ENCODE peak calls at places on chromosome 1, in eight cellular contexts. T is fibroblast of pulmonary artery, V is upper lobe of right lung, N is PC-9, J is testis, X is PC-3, R is adipocyte, F is right cardiac atrium. M is an unnamed sample.

GRCh38 chr1:16088996-16089395 is 15.5 kb upstream of the FAM131C start:
- DNase-seq in N (peak), J (no peak), X (peak), R (peak), V (no peak), F (no peak), T (peak), M (no peak)

GRCh38 chr1:104780470-104781078 is 1030.9 kb downstream of the AMY1C start:
- DNase-seq in J (no peak), V (no peak), X (peak), R (peak), T (peak), N (peak), F (no peak), M (peak)

GRCh38 chr1:44801491-44802305 is 1.5 kb downstream of the PLK3 start:
- DNase-seq in V (peak), F (peak), N (no peak), R (peak), T (no peak), X (no peak), J (no peak), M (no peak)

GRCh38 chr1:212667223-212668139 is 32.2 kb downstream of the BATF3 start:
- DNase-seq in R (peak), F (no peak), X (peak), T (peak), V (no peak), N (peak), J (peak), M (peak)

GRCh38 chr1:18693256-18694098 is 62.8 kb downstream of the PAX7 start:
- DNase-seq in T (no peak), V (no peak), F (no peak), N (no peak), J (no peak), X (peak), R (no peak), M (no peak)

GRCh38 chr1:223460566-223461189 is 67.5 kb downstream of the CCDC185 start:
- DNase-seq in T (no peak), X (no peak), R (no peak), J (no peak), F (no peak), N (no peak), V (no peak), M (no peak)

GRCh38 chr1:108503062-108503740 is 53.1 kb downstream of the NBPF6 start:
- DNase-seq in J (no peak), T (peak), F (no peak), R (peak), N (peak), X (peak), V (no peak), M (no peak)

GRCh38 chr1:41866285-41866684 is 52.4 kb downstream of the HIVEP3 start:
- DNase-seq in R (no peak), T (no peak), F (no peak), V (no peak), X (no peak), J (peak), N (no peak), M (no peak)

GRCh38 chr1:13754510-13755103 is 54.6 kb downstream of the PRDM2 start:
- DNase-seq in R (no peak), T (no peak), N (no peak), F (no peak), J (no peak), V (no peak), X (peak), M (no peak)

GRCh38 chr1:228445867-228446584 is 29.4 kb upstream of the TRIM17 start:
- DNase-seq in J (peak), X (no peak), V (no peak), T (peak), N (peak), R (peak), F (peak), M (no peak)

GRCh38 chr1:225849905-225850304 is 32.3 kb downstream of the TMEM63A start:
- DNase-seq in T (no peak), J (no peak), F (peak), N (no peak), V (no peak), X (no peak), R (no peak), M (no peak)

GRCh38 chr1:178941849-178942248 is 71.0 kb upstream of the ANGPTL1 start:
- DNase-seq in F (no peak), T (no peak), X (no peak), N (no peak), R (no peak), J (no peak), V (no peak), M (no peak)

GRCh38 chr1:33815061-33815460 is 48.8 kb upstream of the HMGB4 start:
- DNase-seq in X (peak), V (no peak), T (peak), F (no peak), N (no peak), J (no peak), R (peak), M (no peak)

GRCh38 chr1:17109897-17110554 is 9.2 kb downstream of the PADI2 start:
- DNase-seq in N (no peak), T (no peak), R (no peak), X (no peak), J (no peak), V (no peak), F (no peak), M (no peak)

GRCh38 chr1:36641776-36642175 is 159.1 kb upstream of the CSF3R start:
- DNase-seq in J (no peak), N (no peak), T (no peak), X (no peak), V (no peak), R (no peak), F (no peak), M (no peak)

GRCh38 chr1:79966438-79966837 is 959.9 kb upstream of the ADGRL4 start:
- DNase-seq in T (no peak), F (no peak), R (no peak), N (no peak), J (no peak), X (peak), V (no peak), M (no peak)

GRCh38 chr1:172851077-172851476 is 192.2 kb downstream of the FASLG start:
- DNase-seq in T (no peak), F (no peak), V (no peak), J (no peak), N (no peak), R (no peak), X (no peak), M (no peak)

GRCh38 chr1:225917536-225917935 is 6.5 kb downstream of the PYCR2 start:
- DNase-seq in J (no peak), R (no peak), X (peak), F (no peak), N (no peak), V (no peak), T (no peak), M (no peak)

GRCh38 chr1:76040327-76040868 is 34.1 kb upstream of the ST6GALNAC3 start:
- DNase-seq in J (peak), T (peak), V (no peak), N (no peak), R (no peak), F (no peak), X (no peak), M (no peak)

GRCh38 chr1:53559854-53560571 is 100.8 kb downstream of the DMRTB1 start:
- DNase-seq in X (no peak), F (peak), N (no peak), J (no peak), R (no peak), T (no peak), V (peak), M (no peak)

GRCh38 chr1:228459091-228459993 is 27.8 kb upstream of the RNF187 start:
- DNase-seq in T (peak), F (peak), V (peak), R (peak), X (peak), J (peak), N (peak), M (peak)

GRCh38 chr1:189962171-189962570 is 515.5 kb downstream of the BRINP3 start:
- DNase-seq in V (no peak), J (no peak), T (peak), N (no peak), F (no peak), R (peak), X (peak), M (no peak)

GRCh38 chr1:1628656-1629429 is 3.1 kb upstream of the MMP23B start:
- DNase-seq in X (peak), R (no peak), F (peak), T (no peak), J (no peak), N (no peak), V (no peak), M (peak)

GRCh38 chr1:219444469-219444868 is 168.4 kb downstream of the ZC3H11B start:
- DNase-seq in X (no peak), J (no peak), T (no peak), V (no peak), N (no peak), R (no peak), F (no peak), M (no peak)

GRCh38 chr1:165726841-165727240 is 28.5 kb upstream of the ALDH9A1 start:
- DNase-seq in R (no peak), T (no peak), F (no peak), J (no peak), X (no peak), V (no peak), N (no peak), M (no peak)

GRCh38 chr1:37035828-37036666 is 1.7 kb upstream of the GRIK3 start:
- DNase-seq in V (no peak), X (no peak), N (no peak), T (no peak), J (peak), F (no peak), R (no peak), M (no peak)

GRCh38 chr1:212607924-212608208 is 695 bp upstream of the ATF3 start:
- DNase-seq in X (no peak), V (no peak), N (no peak), T (no peak), J (no peak), F (peak), R (peak), M (no peak)

GRCh38 chr1:243798726-243799125 is 51.3 kb downstream of the AKT3 start:
- DNase-seq in F (no peak), J (no peak), T (peak), V (no peak), R (peak), N (peak), X (peak), M (no peak)

GRCh38 chr1:94790246-94790645 is 29.9 kb upstream of the SLC44A3 start:
- DNase-seq in F (no peak), R (no peak), V (no peak), X (no peak), T (peak), J (no peak), N (no peak), M (no peak)

GRCh38 chr1:44422161-44422560 is 17.1 kb downstream of the RNF220 start:
- DNase-seq in X (no peak), F (no peak), V (no peak), N (no peak), J (no peak), T (no peak), R (no peak), M (peak)

GRCh38 chr1:185045793-185046441 is 559 bp downstream of the RNF2 start:
- DNase-seq in F (no peak), T (peak), R (peak), X (no peak), V (peak), N (peak), J (peak), M (no peak)

GRCh38 chr1:219539645-219540254 is 73.2 kb downstream of the ZC3H11B start:
- DNase-seq in N (no peak), R (no peak), F (no peak), V (no peak), X (no peak), T (no peak), J (no peak), M (no peak)

GRCh38 chr1:22745675-22746585 is 35.3 kb downstream of the EPHB2 start:
- DNase-seq in T (peak), R (peak), F (no peak), N (peak), V (no peak), X (peak), J (no peak), M (no peak)

GRCh38 chr1:11690132-11690668 is 1.3 kb upstream of the DRAXIN start:
- DNase-seq in V (no peak), N (no peak), F (no peak), X (no peak), T (no peak), R (no peak), J (no peak), M (no peak)

GRCh38 chr1:11692899-11693590 is 1.5 kb downstream of the DRAXIN start:
- DNase-seq in V (no peak), T (peak), F (no peak), R (peak), X (peak), J (no peak), N (peak), M (peak)

GRCh38 chr1:11691928-11692711 is 610 bp downstream of the DRAXIN start:
- DNase-seq in F (no peak), V (no peak), R (no peak), X (no peak), N (no peak), J (no peak), T (no peak), M (no peak)

GRCh38 chr1:11690669-11691301 is 725 bp upstream of the DRAXIN start:
- DNase-seq in V (no peak), T (no peak), J (no peak), F (peak), X (no peak), R (no peak), N (no peak), M (no peak)

GRCh38 chr1:11691302-11691914 is at the start of gene DRAXIN:
- DNase-seq in X (no peak), T (no peak), N (no peak), V (no peak), F (peak), J (no peak), R (peak), M (no peak)
- H3K4me3 ChIP-seq in X (peak), T (no peak), N (no peak), V (peak), F (peak), J (peak), R (no peak), M (peak)

DNA sequence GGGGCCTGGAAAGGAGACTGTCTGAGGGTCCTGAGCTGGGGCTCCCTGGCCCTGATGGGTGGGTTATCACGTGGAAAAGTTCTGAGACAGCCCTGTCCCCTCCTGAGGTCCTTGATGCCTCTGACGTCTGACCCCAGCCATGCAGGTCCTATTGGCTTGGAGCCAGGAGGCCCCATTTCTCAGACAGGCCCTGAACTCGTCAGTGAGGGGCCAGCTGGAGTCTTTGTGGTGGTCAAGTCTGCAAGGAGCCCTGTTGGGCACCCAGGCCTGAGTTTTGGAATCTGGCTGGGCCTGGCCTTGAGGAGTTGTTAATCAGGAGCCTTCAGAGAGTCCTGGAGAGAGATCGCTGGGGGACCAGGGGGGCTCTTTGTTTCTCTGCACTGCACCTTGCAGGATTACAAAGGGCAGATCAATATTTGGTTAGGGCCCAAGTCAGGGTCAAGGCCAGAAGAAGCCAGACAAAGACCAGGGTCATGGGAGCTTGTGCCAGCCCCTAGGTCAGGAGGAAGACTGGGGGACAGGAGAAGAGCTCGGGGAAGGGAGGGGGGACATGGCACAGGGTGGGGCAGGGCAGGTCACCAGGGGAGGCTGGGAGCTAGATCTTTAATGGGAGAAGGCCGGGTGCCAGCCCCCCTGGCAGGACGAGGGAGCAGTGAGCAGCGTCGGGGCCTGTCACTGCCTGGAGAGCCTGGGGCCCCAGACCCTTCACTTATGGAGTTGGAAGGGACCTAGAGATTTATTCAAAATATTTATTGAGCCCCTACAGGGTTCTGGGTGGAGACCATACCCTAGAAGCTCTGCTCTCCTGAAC is 83.2 kb downstream of the PTPRU start:
- DNase-seq in V (peak), X (no peak), F (no peak), T (no peak), J (no peak), N (no peak), R (no peak), M (no peak)
- H3K4me3 ChIP-seq in V (no peak), X (no peak), F (no peak), T (no peak), J (no peak), N (no peak), R (no peak), M (no peak)

DNA sequence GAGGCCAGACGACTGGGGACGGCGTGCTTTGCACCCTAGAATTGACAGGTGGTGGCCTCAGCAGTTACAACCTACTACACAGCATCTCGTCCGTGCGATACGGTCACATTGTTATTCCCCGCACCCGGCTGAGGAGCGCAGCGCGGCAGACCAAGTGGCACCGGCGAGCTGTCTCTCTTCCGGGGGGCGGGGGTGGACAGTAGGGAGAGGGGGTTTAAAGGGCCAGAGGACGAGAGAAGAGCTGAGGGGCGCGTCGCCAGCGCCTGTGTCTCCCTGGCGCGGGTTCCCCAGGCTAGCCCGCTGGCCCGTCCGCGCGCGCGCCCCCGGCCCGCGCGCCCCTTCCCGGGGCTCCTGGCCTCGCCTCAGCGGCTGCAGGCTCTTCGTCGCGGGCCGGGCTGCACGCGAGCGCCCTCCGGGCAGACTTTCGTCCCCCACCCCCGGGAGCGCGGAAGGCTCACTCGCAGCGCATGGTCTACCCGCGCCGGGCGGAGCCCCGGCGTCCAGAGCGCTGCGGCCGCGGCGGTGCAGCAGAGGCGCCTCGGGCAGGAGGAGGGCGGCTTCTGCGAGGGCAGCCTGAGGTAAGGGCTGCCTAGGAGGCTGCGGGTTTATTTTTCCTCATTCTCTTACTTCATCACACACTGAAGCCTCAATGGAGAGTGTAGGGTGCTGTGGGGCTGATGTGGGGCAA is at the start of gene PDE4B:
- DNase-seq in N (no peak), R (peak), X (no peak), J (peak), T (peak), F (peak), V (peak), M (no peak)
- H3K4me3 ChIP-seq in N (no peak), R (peak), X (no peak), J (peak), T (peak), F (peak), V (peak), M (no peak)

GRCh38 chr1:26156285-26157038 is 2.4 kb upstream of the FAM110D start:
- DNase-seq in V (no peak), T (peak), N (no peak), J (no peak), F (peak), X (no peak), R (no peak), M (peak)

GRCh38 chr1:26160527-26161407 is 1.9 kb downstream of the FAM110D start:
- DNase-seq in T (no peak), V (peak), X (no peak), R (no peak), J (no peak), N (no peak), F (peak), M (no peak)

GRCh38 chr1:26159113-26160039 is 497 bp downstream of the FAM110D start:
- DNase-seq in J (no peak), R (no peak), V (peak), N (no peak), T (no peak), F (peak), X (no peak), M (no peak)

GRCh38 chr1:26155370-26156284 is 3.3 kb upstream of the FAM110D start:
- DNase-seq in V (no peak), J (no peak), N (no peak), R (no peak), F (no peak), T (no peak), X (no peak), M (peak)

GRCh38 chr1:26158271-26159112 is at the start of gene FAM110D:
- DNase-seq in R (no peak), V (no peak), X (no peak), T (no peak), F (no peak), J (no peak), N (no peak), M (no peak)
- H3K4me3 ChIP-seq in R (no peak), V (peak), X (no peak), T (peak), F (peak), J (peak), N (no peak), M (peak)

M was measured in Jurkat, Clone E6-1.